ENCODE peak calls at places on chromosomes 6 and 20, in eight cellular contexts. D is uterus, V is esophagus muscularis mucosa, N is sigmoid colon, Y is left lung, P is GM23338, T is lower lobe of right lung, C is endothelial cell of umbilical vein. G is an unnamed sample. For H3K4me1, the result is how much of the 10 kb centered on the place peaks cover.

GRCh38 chr6:110852769-110853168 is 21.8 kb upstream of the AMD1 start:
- DNase-seq in V (no peak), N (no peak), Y (no peak), P (no peak), D (no peak), T (no peak), C (no peak), G (no peak)

GRCh38 chr6:71383476-71383875 is 94.9 kb downstream of the OGFRL1 start:
- DNase-seq in P (no peak), N (no peak), V (no peak), Y (no peak), D (no peak), T (no peak), C (no peak), G (no peak)

GRCh38 chr6:89044988-89045387 is 35.6 kb upstream of the PNRC1 start:
- DNase-seq in Y (peak), D (no peak), C (no peak), T (peak), N (no peak), P (no peak), V (no peak), G (no peak)

GRCh38 chr6:130020106-130020851 is 1.9 kb downstream of the L3MBTL3 start:
- DNase-seq in T (peak), P (peak), D (peak), C (peak), V (no peak), Y (peak), N (peak), G (peak)

GRCh38 chr20:8530022-8530421 is 398.0 kb downstream of the PLCB1 start:
- DNase-seq in N (no peak), D (no peak), T (no peak), P (no peak), V (no peak), C (no peak), Y (no peak), G (no peak)

GRCh38 chr20:50874758-50875665 is 56.2 kb downstream of the ADNP start:
- DNase-seq in Y (no peak), C (no peak), T (no peak), D (no peak), N (no peak), P (no peak), V (no peak), G (no peak)

GRCh38 chr6:82767447-82767846 is 298.2 kb downstream of the UBE3D start:
- DNase-seq in V (no peak), N (no peak), T (no peak), D (no peak), Y (no peak), P (no peak), C (no peak), G (no peak)

GRCh38 chr6:155142163-155142901 is 121.5 kb upstream of the CLDN20 start:
- DNase-seq in D (no peak), Y (no peak), C (peak), P (no peak), N (no peak), T (no peak), V (no peak), G (no peak)

GRCh38 chr20:40524071-40524470 is 165.0 kb downstream of the MAFB start:
- DNase-seq in N (no peak), T (no peak), P (no peak), V (no peak), C (no peak), Y (no peak), D (no peak), G (no peak)

GRCh38 chr6:143539106-143539505 is 27.6 kb upstream of the FUCA2 start:
- DNase-seq in T (no peak), P (no peak), V (no peak), D (no peak), C (no peak), N (no peak), Y (no peak), G (no peak)

GRCh38 chr6:25324076-25324762 is 45.0 kb downstream of the CARMIL1 start:
- DNase-seq in D (no peak), Y (no peak), T (no peak), C (no peak), N (no peak), V (no peak), P (no peak), G (no peak)

GRCh38 chr20:39800111-39800510 is 838.0 kb downstream of the DHX35 start:
- DNase-seq in D (no peak), P (no peak), T (no peak), Y (no peak), N (no peak), V (no peak), C (no peak), G (no peak)

GRCh38 chr6:122886475-122886874 is 97.4 kb downstream of the SMPDL3A start:
- DNase-seq in C (no peak), Y (no peak), P (peak), D (no peak), T (no peak), N (no peak), V (no peak), G (no peak)

GRCh38 chr20:3000852-3001523 is 42.4 kb upstream of the GNRH2 start:
- DNase-seq in D (no peak), V (no peak), P (peak), T (no peak), N (no peak), Y (no peak), C (peak), G (no peak)

GRCh38 chr6:106187424-106187982 is 101.4 kb downstream of the PRDM1 start:
- DNase-seq in Y (no peak), C (no peak), D (no peak), T (no peak), V (no peak), P (no peak), N (no peak), G (no peak)

GRCh38 chr6:168542301-168542700 is 101.3 kb downstream of the SMOC2 start:
- DNase-seq in P (no peak), C (no peak), Y (no peak), N (no peak), V (no peak), D (no peak), T (peak), G (no peak)

GRCh38 chr6:105879902-105880547 is 206.1 kb upstream of the PRDM1 start:
- DNase-seq in D (peak), Y (peak), V (peak), N (peak), T (peak), C (no peak), P (no peak), G (no peak)

GRCh38 chr6:138692058-138692977 is 81.3 kb upstream of the CCDC28A start:
- DNase-seq in D (peak), Y (peak), C (peak), N (peak), V (peak), P (peak), T (peak), G (peak)

GRCh38 chr6:37054580-37054979 is 49.1 kb downstream of the FGD2 start:
- DNase-seq in V (no peak), D (no peak), C (no peak), T (no peak), P (no peak), N (no peak), Y (no peak), G (no peak)
- H3K4me1 ChIP-seq in V (under half), D (under half), C (under half), T (under half), P (under half), N (under half), Y (under half), G (under half)

GRCh38 chr20:60857708-60858107 is 394.4 kb upstream of the CDH4 start:
- DNase-seq in Y (no peak), T (no peak), V (no peak), P (no peak), N (no peak), C (no peak), D (no peak), G (no peak)

GRCh38 chr20:60851826-60852704 is 400.0 kb upstream of the CDH4 start:
- DNase-seq in V (no peak), Y (no peak), D (no peak), C (no peak), T (no peak), N (no peak), P (peak), G (no peak)
- TF ChIP-seq CTCF in V (peak), Y (no peak), D (no peak), C (no peak), T (peak), N (no peak), P (peak), G (no peak)

GRCh38 chr6:151379933-151380847 is 11.2 kb downstream of the ZBTB2 start:
- DNase-seq in P (peak), N (no peak), V (no peak), C (no peak), D (no peak), Y (no peak), T (no peak), G (no peak)

GRCh38 chr6:151375833-151376232 is 15.5 kb downstream of the ZBTB2 start:
- DNase-seq in T (no peak), V (no peak), Y (no peak), N (no peak), C (no peak), P (no peak), D (no peak), G (no peak)

GRCh38 chr6:151374024-151374423 is 17.3 kb downstream of the ZBTB2 start:
- DNase-seq in T (no peak), P (peak), Y (no peak), C (peak), N (no peak), D (no peak), V (no peak), G (no peak)

GRCh38 chr6:151377095-151377494 is 14.3 kb downstream of the ZBTB2 start:
- DNase-seq in P (no peak), V (no peak), C (no peak), T (no peak), D (no peak), N (no peak), Y (no peak), G (no peak)

GRCh38 chr6:151376440-151376839 is 14.9 kb downstream of the ZBTB2 start:
- DNase-seq in N (no peak), D (no peak), Y (no peak), T (no peak), C (no peak), P (no peak), V (no peak), G (no peak)
- H3K4me1 ChIP-seq in N (under half), D (under half), Y (under half), T (under half), C (under half), P (under half), V (under half), G (under half)

GRCh38 chr20:34285450-34285849 is 17.7 kb downstream of the AHCY start:
- DNase-seq in Y (no peak), N (no peak), P (peak), T (no peak), D (no peak), V (no peak), C (no peak), G (no peak)
- TF ChIP-seq CTCF in Y (no peak), N (no peak), P (peak), T (no peak), D (no peak), V (no peak), C (no peak), G (no peak)

DNA sequence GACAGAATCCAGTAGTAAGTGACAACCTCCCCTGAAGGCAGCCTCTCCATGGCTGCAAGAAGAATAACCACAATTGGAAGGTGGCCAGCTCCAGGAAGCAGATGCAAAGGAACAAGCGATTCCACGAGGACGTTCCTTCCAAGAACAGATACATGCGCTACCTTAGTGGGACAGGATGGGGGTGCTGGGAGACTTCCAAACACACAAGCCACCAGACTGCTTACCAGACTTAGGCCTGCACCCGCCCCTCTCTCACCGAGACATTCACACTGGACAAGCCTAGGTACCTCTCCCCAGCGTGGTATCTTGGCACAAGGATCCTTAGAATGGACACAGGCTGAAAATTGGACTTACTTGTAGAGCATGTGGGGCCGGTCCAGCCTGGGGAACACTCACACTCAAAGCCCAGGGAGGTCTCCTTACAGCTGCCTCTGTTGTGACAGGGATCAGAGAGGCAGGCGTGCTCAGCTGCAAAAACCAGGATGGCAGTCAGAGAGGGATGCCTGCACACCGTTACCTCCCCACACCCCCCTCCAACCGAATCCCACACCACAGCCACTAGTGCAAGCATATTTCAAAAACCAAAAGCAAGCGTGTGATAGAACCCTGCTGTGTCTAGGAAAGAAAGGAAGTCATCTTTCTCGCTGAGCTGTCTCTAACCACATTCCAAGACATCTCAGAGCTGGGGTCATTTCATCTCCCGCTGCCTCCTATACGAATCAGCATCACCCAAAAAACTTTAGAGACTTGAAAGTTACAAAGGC is 22.4 kb downstream of the JAG1 start:
- DNase-seq in D (no peak), C (peak), Y (no peak), V (no peak), P (no peak), N (peak), T (no peak), G (no peak)
- H3K4me1 ChIP-seq in D (under half), C (under half), Y (under half), V (under half), P (half or more), N (half or more), T (under half), G (under half)

GRCh38 chr6:30360139-30360538 is 15.2 kb downstream of the RPP21 start:
- DNase-seq in C (no peak), Y (no peak), T (no peak), N (no peak), P (peak), V (no peak), D (no peak), G (no peak)

GRCh38 chr6:30363459-30363858 is 18.5 kb downstream of the RPP21 start:
- DNase-seq in D (no peak), T (no peak), C (no peak), N (no peak), V (no peak), P (peak), Y (no peak), G (no peak)

GRCh38 chr6:30361661-30362060 is 16.7 kb downstream of the RPP21 start:
- DNase-seq in T (no peak), Y (no peak), V (no peak), C (no peak), P (no peak), N (no peak), D (no peak), G (no peak)

GRCh38 chr6:30359276-30359675 is 14.3 kb downstream of the RPP21 start:
- DNase-seq in Y (no peak), C (no peak), D (no peak), N (no peak), V (no peak), P (no peak), T (no peak), G (no peak)

DNA sequence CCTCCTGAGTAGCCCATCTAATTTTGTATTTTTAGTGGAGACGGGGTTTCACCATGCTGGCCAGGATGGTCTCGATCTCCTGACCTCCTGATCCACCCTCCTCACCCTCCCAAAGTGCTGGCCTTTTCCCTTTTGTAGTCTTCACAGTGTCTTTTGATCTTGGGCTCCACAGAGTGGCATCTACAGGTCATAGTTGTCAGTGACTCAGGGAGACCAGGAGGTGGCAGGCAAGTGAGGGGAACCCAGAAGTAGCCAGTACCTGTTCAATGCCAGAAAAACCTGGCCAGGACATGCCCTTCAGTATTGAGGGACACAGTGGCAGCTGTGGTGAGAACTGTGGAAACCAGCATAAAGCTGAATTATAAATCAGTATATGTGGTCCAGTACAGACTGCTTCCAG is 19.6 kb downstream of the RPP21 start:
- DNase-seq in Y (no peak), T (no peak), N (no peak), D (no peak), V (no peak), P (peak), C (no peak), G (no peak)
- TF ChIP-seq CTCF in Y (no peak), T (no peak), N (no peak), D (no peak), V (no peak), P (peak), C (no peak), G (no peak)

GRCh38 chr6:159981171-159981571 is 12.3 kb downstream of the IGF2R start:
- DNase-seq in C (peak), P (no peak), Y (no peak), D (no peak), T (no peak), V (no peak), N (no peak), G (no peak)
- H3K4me1 ChIP-seq in C (under half), P (under half), Y (half or more), D (under half), T (half or more), V (half or more), N (half or more), G (half or more)

DNA sequence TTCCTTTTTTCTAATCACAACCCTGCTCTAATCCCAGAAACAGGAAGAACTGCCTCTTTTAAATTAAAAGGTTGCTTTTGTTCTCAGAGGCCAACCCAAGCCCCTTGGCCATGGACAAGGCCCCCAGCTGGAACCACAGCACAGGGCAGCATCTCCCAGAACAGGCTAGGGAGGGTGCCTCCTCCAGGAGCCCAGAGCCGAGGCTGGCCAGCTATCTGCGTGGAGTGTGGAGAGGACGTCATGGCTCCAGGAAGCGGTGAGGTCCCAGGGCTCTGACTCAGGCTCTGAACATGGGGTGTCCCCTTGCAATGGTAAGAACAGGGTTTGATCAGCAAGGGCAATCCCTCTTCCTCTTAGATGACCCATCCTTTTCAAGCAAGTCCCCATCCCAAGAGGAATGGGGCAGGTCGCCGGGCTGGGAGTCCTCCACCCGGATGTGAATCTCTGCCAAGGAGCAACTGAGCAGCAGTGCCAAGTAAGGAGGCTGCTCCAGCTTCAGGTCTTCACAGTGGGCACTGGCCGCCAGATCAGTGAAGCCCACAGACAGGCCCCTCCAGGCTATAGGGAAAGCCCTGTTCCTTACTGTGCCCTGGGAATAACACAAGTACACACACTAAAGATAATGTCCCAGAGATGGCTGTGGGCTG is 14.8 kb downstream of the FOXF2 start:
- DNase-seq in T (no peak), P (no peak), Y (no peak), V (no peak), D (no peak), N (peak), C (no peak), G (no peak)
- TF ChIP-seq CTCF in T (no peak), P (no peak), Y (no peak), V (no peak), D (no peak), N (no peak), C (no peak), G (no peak)

DNA sequence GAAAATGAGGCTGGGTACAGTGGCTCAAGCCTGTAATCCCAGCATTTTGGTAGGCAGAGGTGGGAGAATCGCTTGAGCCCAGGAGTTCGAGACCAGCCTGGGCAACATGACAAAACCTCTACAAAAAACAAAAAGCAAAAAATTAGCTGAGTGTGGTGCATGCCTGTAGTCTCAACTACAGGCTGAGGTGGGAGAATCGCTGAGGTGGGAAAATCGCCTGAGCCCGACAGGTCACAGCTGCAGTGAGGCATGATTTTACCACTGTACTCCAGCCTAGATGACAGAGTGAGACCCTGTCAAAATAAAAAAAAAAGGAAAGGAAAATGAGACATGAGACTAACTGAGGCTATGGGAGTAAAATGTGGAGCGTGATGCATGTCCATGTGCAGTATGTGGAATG is 88.0 kb upstream of the CD83 start:
- DNase-seq in Y (no peak), T (no peak), C (no peak), N (no peak), P (no peak), D (no peak), V (no peak), G (no peak)
- H3K4me1 ChIP-seq in Y (under half), T (under half), C (under half), N (under half), P (under half), D (under half), V (under half), G (under half)

G was measured in ovary.